ENCODE peak calls at places on chromosomes 4 and X, in eight cellular contexts. One of them, this sample, is unnamed.

GRCh38 chr4:92488496-92488895 is 184.7 kb downstream of the GRID2 start:
- DNase-seq in transverse colon: no peak
- DNase-seq in AG10803: no peak
- DNase-seq in GM23338: peak
- DNase-seq in cardiac fibroblast: no peak
- DNase-seq in lower lobe of right lung: no peak
- DNase-seq in left lung: no peak
- DNase-seq in body of pancreas: no peak
- DNase-seq in this sample: no peak

GRCh38 chrX:27746516-27746915 is 61.3 kb upstream of the MAGEB10 start:
- DNase-seq in GM23338: no peak
- DNase-seq in left lung: no peak
- DNase-seq in transverse colon: no peak
- DNase-seq in lower lobe of right lung: no peak
- DNase-seq in body of pancreas: no peak
- DNase-seq in AG10803: no peak
- DNase-seq in cardiac fibroblast: no peak
- DNase-seq in this sample: no peak

GRCh38 chr4:88818650-88819470 is 121.2 kb upstream of the NAP1L5 start:
- DNase-seq in GM23338: peak
- DNase-seq in cardiac fibroblast: peak
- DNase-seq in left lung: peak
- DNase-seq in lower lobe of right lung: no peak
- DNase-seq in transverse colon: peak
- DNase-seq in AG10803: peak
- DNase-seq in body of pancreas: peak
- DNase-seq in this sample: peak

GRCh38 chr4:171025776-171026175 is 787.4 kb upstream of the GALNTL6 start:
- DNase-seq in body of pancreas: no peak
- DNase-seq in cardiac fibroblast: no peak
- DNase-seq in GM23338: no peak
- DNase-seq in lower lobe of right lung: no peak
- DNase-seq in AG10803: no peak
- DNase-seq in transverse colon: no peak
- DNase-seq in left lung: no peak
- DNase-seq in this sample: no peak

GRCh38 chr4:168021666-168022065 is 70.7 kb upstream of the ANXA10 start:
- DNase-seq in body of pancreas: no peak
- DNase-seq in GM23338: no peak
- DNase-seq in AG10803: no peak
- DNase-seq in lower lobe of right lung: no peak
- DNase-seq in transverse colon: no peak
- DNase-seq in cardiac fibroblast: peak
- DNase-seq in left lung: no peak
- DNase-seq in this sample: peak

GRCh38 chr4:69532886-69533506 is 37.3 kb upstream of the UGT2B4 start:
- DNase-seq in lower lobe of right lung: no peak
- DNase-seq in transverse colon: no peak
- DNase-seq in GM23338: no peak
- DNase-seq in body of pancreas: no peak
- DNase-seq in AG10803: no peak
- DNase-seq in cardiac fibroblast: no peak
- DNase-seq in left lung: no peak
- DNase-seq in this sample: no peak

GRCh38 chrX:138484451-138484850 is 227.1 kb downstream of the FGF13 start:
- DNase-seq in cardiac fibroblast: no peak
- DNase-seq in body of pancreas: no peak
- DNase-seq in lower lobe of right lung: no peak
- DNase-seq in AG10803: no peak
- DNase-seq in GM23338: no peak
- DNase-seq in transverse colon: no peak
- DNase-seq in left lung: no peak
- DNase-seq in this sample: no peak

GRCh38 chr4:136818811-136819210 is 713.5 kb downstream of the PCDH18 start:
- DNase-seq in body of pancreas: no peak
- DNase-seq in cardiac fibroblast: peak
- DNase-seq in GM23338: no peak
- DNase-seq in lower lobe of right lung: no peak
- DNase-seq in AG10803: no peak
- DNase-seq in transverse colon: no peak
- DNase-seq in left lung: no peak
- DNase-seq in this sample: peak

GRCh38 chrX:135340827-135341226 is 31.5 kb downstream of the ETDC start:
- DNase-seq in body of pancreas: no peak
- DNase-seq in lower lobe of right lung: no peak
- DNase-seq in cardiac fibroblast: peak
- DNase-seq in left lung: no peak
- DNase-seq in AG10803: peak
- DNase-seq in GM23338: no peak
- DNase-seq in transverse colon: no peak
- DNase-seq in this sample: peak

DNA sequence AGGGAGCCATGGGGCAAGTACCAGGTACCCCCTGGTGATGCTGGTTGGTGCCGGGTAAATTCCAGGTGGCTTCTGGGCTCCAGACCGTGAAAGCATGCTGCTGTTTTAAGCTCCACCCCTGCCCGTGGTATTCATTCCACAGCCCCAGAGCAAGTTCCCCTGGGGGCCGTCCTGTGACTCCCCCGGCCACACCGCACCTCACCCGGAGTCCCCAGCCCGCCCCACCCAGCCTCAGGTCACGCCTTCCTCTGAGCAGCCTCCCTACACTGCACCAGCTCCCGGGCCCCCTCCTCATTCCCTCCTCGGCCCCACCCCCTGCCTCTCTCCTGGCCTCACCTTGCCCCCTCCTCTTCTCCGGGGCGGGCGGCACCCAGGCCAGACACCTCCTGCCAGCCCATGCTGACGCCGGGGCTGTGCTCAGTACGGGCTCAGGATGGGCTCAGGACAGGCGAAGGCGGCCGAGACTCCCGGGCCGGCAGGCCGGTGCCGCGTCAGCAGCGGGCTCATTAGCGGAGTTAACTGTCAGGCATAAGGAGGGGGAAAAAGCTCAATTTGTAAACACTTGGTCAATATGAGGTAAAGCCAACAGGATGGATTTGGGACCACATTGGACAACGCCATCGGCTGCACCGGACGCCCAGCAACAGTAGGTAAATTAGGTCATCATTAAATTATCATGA is 127.4 kb downstream of the FAM53A start:
- DNase-seq in lower lobe of right lung: no peak
- DNase-seq in transverse colon: no peak
- DNase-seq in GM23338: peak
- DNase-seq in AG10803: no peak
- DNase-seq in left lung: no peak
- DNase-seq in cardiac fibroblast: no peak
- DNase-seq in body of pancreas: no peak
- DNase-seq in this sample: no peak
- H3K4me3 ChIP-seq in lower lobe of right lung: no peak
- H3K4me3 ChIP-seq in transverse colon: no peak
- H3K4me3 ChIP-seq in GM23338: no peak
- H3K4me3 ChIP-seq in AG10803: no peak
- H3K4me3 ChIP-seq in left lung: no peak
- H3K4me3 ChIP-seq in cardiac fibroblast: no peak
- H3K4me3 ChIP-seq in body of pancreas: no peak
- H3K4me3 ChIP-seq in this sample: no peak

DNA sequence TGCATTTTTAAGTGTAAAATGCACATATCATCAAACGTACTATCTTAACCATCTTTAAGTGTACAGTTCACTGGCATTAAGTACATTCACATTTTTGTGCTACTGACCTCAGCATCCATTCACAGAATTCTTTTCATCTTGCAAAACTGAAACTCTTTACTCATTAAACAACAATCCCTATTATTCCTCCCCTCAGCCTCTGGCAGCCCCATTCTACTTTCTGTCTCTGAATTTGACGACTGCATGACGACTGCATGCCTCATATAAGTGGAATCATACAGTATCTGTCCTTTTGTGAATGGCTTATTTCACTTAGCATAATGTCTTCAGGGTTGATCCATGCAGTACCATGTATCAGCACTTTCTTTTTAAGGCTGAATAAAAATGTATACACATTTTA is 38.7 kb downstream of the CNKSR2 start:
- DNase-seq in lower lobe of right lung: no peak
- DNase-seq in left lung: no peak
- DNase-seq in AG10803: peak
- DNase-seq in transverse colon: no peak
- DNase-seq in cardiac fibroblast: peak
- DNase-seq in body of pancreas: no peak
- DNase-seq in GM23338: no peak
- DNase-seq in this sample: peak
- H3K4me3 ChIP-seq in lower lobe of right lung: no peak
- H3K4me3 ChIP-seq in left lung: no peak
- H3K4me3 ChIP-seq in AG10803: no peak
- H3K4me3 ChIP-seq in transverse colon: no peak
- H3K4me3 ChIP-seq in cardiac fibroblast: no peak
- H3K4me3 ChIP-seq in body of pancreas: no peak
- H3K4me3 ChIP-seq in GM23338: no peak
- H3K4me3 ChIP-seq in this sample: no peak

GRCh38 chr4:8045909-8046308 is 106.2 kb upstream of the AFAP1 start:
- DNase-seq in left lung: no peak
- DNase-seq in lower lobe of right lung: no peak
- DNase-seq in body of pancreas: no peak
- DNase-seq in cardiac fibroblast: no peak
- DNase-seq in transverse colon: peak
- DNase-seq in GM23338: peak
- DNase-seq in AG10803: no peak
- DNase-seq in this sample: no peak

GRCh38 chr4:8044699-8045098 is 105.0 kb upstream of the AFAP1 start:
- DNase-seq in body of pancreas: peak
- DNase-seq in lower lobe of right lung: no peak
- DNase-seq in AG10803: no peak
- DNase-seq in transverse colon: peak
- DNase-seq in GM23338: no peak
- DNase-seq in cardiac fibroblast: no peak
- DNase-seq in left lung: no peak
- DNase-seq in this sample: no peak

GRCh38 chr4:8044244-8044643 is 104.6 kb upstream of the AFAP1 start:
- DNase-seq in body of pancreas: no peak
- DNase-seq in left lung: no peak
- DNase-seq in GM23338: no peak
- DNase-seq in transverse colon: no peak
- DNase-seq in cardiac fibroblast: no peak
- DNase-seq in lower lobe of right lung: no peak
- DNase-seq in AG10803: no peak
- DNase-seq in this sample: no peak

GRCh38 chr4:8041868-8042267 is 102.2 kb upstream of the AFAP1 start:
- DNase-seq in cardiac fibroblast: no peak
- DNase-seq in left lung: no peak
- DNase-seq in GM23338: no peak
- DNase-seq in body of pancreas: no peak
- DNase-seq in transverse colon: no peak
- DNase-seq in lower lobe of right lung: no peak
- DNase-seq in AG10803: no peak
- DNase-seq in this sample: no peak

DNA sequence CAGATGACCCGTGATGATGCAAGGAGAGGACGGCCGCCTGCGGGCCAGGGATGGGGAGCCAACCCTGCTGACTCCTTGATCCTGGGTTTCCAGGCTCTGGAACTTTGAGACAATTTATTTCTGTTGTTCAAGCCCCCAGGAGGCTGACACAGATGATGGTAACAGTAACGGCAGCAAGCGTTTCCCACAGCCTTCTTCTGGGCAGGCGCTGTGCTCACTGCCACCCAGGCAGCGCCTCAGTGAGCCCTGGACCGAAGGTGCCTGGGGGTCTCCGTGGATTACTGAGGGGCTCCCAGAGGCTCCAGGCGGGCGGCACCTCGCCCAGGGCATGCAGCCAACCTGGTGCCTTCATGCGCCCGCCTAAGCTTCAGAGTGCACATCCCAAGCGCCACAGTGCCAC is 103.9 kb upstream of the AFAP1 start:
- DNase-seq in cardiac fibroblast: no peak
- DNase-seq in transverse colon: no peak
- DNase-seq in AG10803: no peak
- DNase-seq in left lung: no peak
- DNase-seq in body of pancreas: no peak
- DNase-seq in GM23338: no peak
- DNase-seq in lower lobe of right lung: no peak
- DNase-seq in this sample: no peak
- H3K4me3 ChIP-seq in cardiac fibroblast: no peak
- H3K4me3 ChIP-seq in transverse colon: no peak
- H3K4me3 ChIP-seq in AG10803: no peak
- H3K4me3 ChIP-seq in left lung: no peak
- H3K4me3 ChIP-seq in body of pancreas: no peak
- H3K4me3 ChIP-seq in GM23338: no peak
- H3K4me3 ChIP-seq in lower lobe of right lung: no peak
- H3K4me3 ChIP-seq in this sample: no peak

GRCh38 chr4:84378277-84378838 is 120.7 kb downstream of the NKX6-1 start:
- DNase-seq in body of pancreas: no peak
- DNase-seq in left lung: no peak
- DNase-seq in GM23338: peak
- DNase-seq in cardiac fibroblast: no peak
- DNase-seq in AG10803: no peak
- DNase-seq in transverse colon: no peak
- DNase-seq in lower lobe of right lung: no peak
- DNase-seq in this sample: no peak
- H3K4me3 ChIP-seq in body of pancreas: no peak
- H3K4me3 ChIP-seq in left lung: no peak
- H3K4me3 ChIP-seq in GM23338: peak
- H3K4me3 ChIP-seq in cardiac fibroblast: no peak
- H3K4me3 ChIP-seq in AG10803: no peak
- H3K4me3 ChIP-seq in transverse colon: no peak
- H3K4me3 ChIP-seq in lower lobe of right lung: no peak
- H3K4me3 ChIP-seq in this sample: no peak

DNA sequence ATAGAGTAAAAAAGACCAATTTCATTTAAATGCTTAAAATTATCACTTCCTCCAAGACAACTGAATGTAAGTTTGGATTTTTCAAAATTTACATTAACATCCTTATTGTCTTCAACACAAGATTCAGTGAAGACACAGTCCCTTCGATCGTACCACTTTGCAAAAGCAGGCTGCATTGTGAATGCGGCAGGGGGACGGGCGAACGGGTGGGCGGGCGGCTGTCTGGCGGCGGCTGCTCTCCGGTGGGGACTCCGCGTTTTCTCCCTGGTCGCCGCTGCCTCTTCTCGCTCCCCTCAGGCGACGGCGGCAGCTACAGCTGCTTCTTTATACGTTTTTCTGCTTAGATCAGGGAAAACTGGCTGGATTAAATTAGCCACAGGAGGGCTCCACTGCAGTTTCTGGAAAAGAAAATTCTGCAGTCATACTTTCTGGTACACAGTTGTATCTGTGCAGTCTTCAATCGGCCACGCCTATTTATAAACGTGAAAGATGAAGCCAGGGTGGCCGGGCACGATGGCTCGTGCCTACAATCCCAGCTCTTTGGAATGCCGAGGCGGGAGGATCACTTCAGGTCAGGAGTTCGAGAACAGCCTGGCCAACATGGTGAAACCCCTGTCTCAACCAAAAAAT is 33.9 kb upstream of the HPF1 start:
- DNase-seq in lower lobe of right lung: no peak
- DNase-seq in left lung: no peak
- DNase-seq in AG10803: peak
- DNase-seq in transverse colon: peak
- DNase-seq in GM23338: peak
- DNase-seq in cardiac fibroblast: peak
- DNase-seq in body of pancreas: peak
- DNase-seq in this sample: peak
- H3K4me3 ChIP-seq in lower lobe of right lung: peak
- H3K4me3 ChIP-seq in left lung: no peak
- H3K4me3 ChIP-seq in AG10803: peak
- H3K4me3 ChIP-seq in transverse colon: no peak
- H3K4me3 ChIP-seq in GM23338: peak
- H3K4me3 ChIP-seq in cardiac fibroblast: peak
- H3K4me3 ChIP-seq in body of pancreas: peak
- H3K4me3 ChIP-seq in this sample: peak

This sample was measured in fibroblast of pulmonary artery.